ENCODE peak calls at places on chromosomes 13 and 19, in five cellular contexts. T, X, U, D and Q are unnamed samples.
A peak's percentile ranks its signal among the peaks of the same experiment; 100 is the strongest.

GRCh38 chr13:28819046-28819747 is 942 bp upstream of the MTUS2 start:
- DNase-seq in T (no peak), D (peak; percentile 16), U (no peak), X (no peak), Q (no peak)

GRCh38 chr13:25840261-25840660 is 211.6 kb downstream of the SHISA2 start:
- DNase-seq in D (no peak), T (no peak), U (no peak), X (no peak), Q (no peak)

GRCh38 chr13:112032186-112032835 is 34.6 kb upstream of the SOX1 start:
- DNase-seq in X (peak; percentile 82), T (no peak), D (no peak), U (peak; percentile 27), Q (peak; percentile 40)

GRCh38 chr13:111850458-111850857 is 216.5 kb upstream of the SOX1 start:
- DNase-seq in D (no peak), X (no peak), U (no peak), T (no peak), Q (no peak)

GRCh38 chr13:63629591-63629990 is 2213.9 kb upstream of the PCDH20 start:
- DNase-seq in T (no peak), D (no peak), X (no peak), U (no peak), Q (no peak)

GRCh38 chr19:7873304-7874079 is 698 bp downstream of the PRR36 start:
- DNase-seq in D (no peak), T (no peak), X (no peak), U (no peak), Q (no peak)

GRCh38 chr19:6108721-6109633 is 1.3 kb downstream of the RFX2 start:
- DNase-seq in X (peak; percentile 31), D (peak; percentile 36), U (peak; percentile 68), T (peak; percentile 57), Q (no peak)

GRCh38 chr13:24272452-24273161 is 36.8 kb upstream of the C1QTNF9 start:
- DNase-seq in D (no peak), U (no peak), X (no peak), T (peak; percentile 18), Q (no peak)

GRCh38 chr19:31610036-31610435 is 260.8 kb upstream of the TSHZ3 start:
- DNase-seq in U (no peak), X (no peak), T (no peak), D (no peak), Q (no peak)

GRCh38 chr13:80962855-80963254 is 621.9 kb upstream of the SPRY2 start:
- DNase-seq in T (no peak), D (no peak), U (no peak), X (no peak), Q (peak; percentile 24)

GRCh38 chr13:30307966-30308290 is 577 bp upstream of the KATNAL1 start:
- DNase-seq in X (no peak), D (no peak), U (no peak), T (no peak), Q (no peak)

GRCh38 chr19:16364231-16364865 is 39.7 kb downstream of the KLF2 start:
- DNase-seq in U (no peak), T (no peak), X (no peak), D (no peak), Q (no peak)

GRCh38 chr13:67769063-67769986 is 539.2 kb upstream of the PCDH9 start:
- DNase-seq in U (no peak), T (no peak), X (no peak), D (no peak), Q (no peak)

GRCh38 chr19:38055655-38056521 is 148.9 kb downstream of the SIPA1L3 start:
- DNase-seq in T (no peak), U (no peak), D (no peak), X (no peak), Q (no peak)
- TF ChIP-seq CTCF in T (no peak), U (no peak), D (no peak), X (no peak), Q (no peak)

GRCh38 chr13:84912720-84913119 is 886.5 kb downstream of the SLITRK6 start:
- DNase-seq in D (no peak), T (no peak), U (no peak), X (no peak), Q (no peak)

DNA sequence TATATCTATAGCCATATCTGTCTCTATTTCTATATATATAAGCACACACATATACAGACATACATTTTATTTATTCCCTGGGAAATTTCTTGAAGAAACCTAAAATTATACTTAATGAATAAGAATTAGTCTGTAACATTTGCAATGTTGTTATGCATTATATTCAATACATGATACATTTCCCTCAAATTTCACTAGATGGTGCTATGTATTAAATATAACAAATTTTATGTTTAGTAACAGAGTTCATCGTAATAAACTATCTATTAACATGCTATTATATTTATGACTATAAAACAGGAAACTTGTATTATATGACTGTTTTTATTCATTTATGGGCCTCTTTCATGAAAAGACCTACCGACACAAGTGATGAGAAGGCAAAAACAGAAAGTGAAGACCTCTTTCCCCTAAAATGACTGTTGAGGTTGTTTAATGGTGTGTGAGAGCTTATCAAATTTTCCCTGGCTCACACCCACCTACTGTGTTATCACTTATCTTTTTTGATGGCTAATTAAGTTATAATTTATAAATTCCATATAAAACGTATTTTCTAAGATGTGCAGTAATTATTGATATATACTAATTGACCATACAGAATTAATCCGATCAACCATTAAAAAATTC is 881.9 kb downstream of the SLITRK6 start:
- DNase-seq in D (no peak), T (no peak), U (no peak), X (peak; percentile 12), Q (peak; percentile 40)
- TF ChIP-seq CTCF in D (no peak), T (peak; percentile 21), U (peak; percentile 29), X (peak; percentile 48), Q (peak; percentile 45)

GRCh38 chr13:36858285-36858684 is 39.3 kb downstream of the RFXAP start:
- DNase-seq in X (peak; percentile 21), T (no peak), D (no peak), U (no peak), Q (peak; percentile 70)
- TF ChIP-seq CTCF in X (peak; percentile 48), T (peak; percentile 47), D (peak; percentile 13), U (peak; percentile 38), Q (peak; percentile 39)

GRCh38 chr19:42311612-42312160 is 1.4 kb upstream of the TMEM145 start:
- DNase-seq in X (no peak), T (no peak), U (no peak), D (peak; percentile 54), Q (peak; percentile 17)
- TF ChIP-seq CTCF in X (no peak), T (no peak), U (no peak), D (no peak), Q (no peak)